ENCODE peak calls at places on chromosomes 3 and 15, in six cellular contexts. One of them, this sample, is unnamed.

GRCh38 chr3:65604863-65605526 is 433.7 kb downstream of the MAGI1 start:
- DNase-seq in astrocyte of the spinal cord: peak
- DNase-seq in CD8-positive, alpha-beta T cell: no peak
- DNase-seq in AG09309: peak
- DNase-seq in A549: no peak
- DNase-seq in NB4: no peak
- DNase-seq in this sample: peak

GRCh38 chr3:105752791-105753415 is 115.9 kb downstream of the CBLB start:
- DNase-seq in astrocyte of the spinal cord: peak
- DNase-seq in NB4: no peak
- DNase-seq in AG09309: no peak
- DNase-seq in CD8-positive, alpha-beta T cell: peak
- DNase-seq in A549: no peak
- DNase-seq in this sample: no peak

GRCh38 chr15:60376677-60377095 is 21.1 kb downstream of the ANXA2 start:
- DNase-seq in CD8-positive, alpha-beta T cell: no peak
- DNase-seq in astrocyte of the spinal cord: no peak
- DNase-seq in A549: peak
- DNase-seq in NB4: no peak
- DNase-seq in AG09309: no peak
- DNase-seq in this sample: peak

GRCh38 chr15:71651750-71652186 is 158.6 kb upstream of the NR2E3 start:
- DNase-seq in CD8-positive, alpha-beta T cell: no peak
- DNase-seq in astrocyte of the spinal cord: peak
- DNase-seq in A549: peak
- DNase-seq in NB4: peak
- DNase-seq in AG09309: peak
- DNase-seq in this sample: peak

GRCh38 chr3:42991369-42992315 is 12.5 kb downstream of the GASK1A start:
- DNase-seq in astrocyte of the spinal cord: no peak
- DNase-seq in A549: no peak
- DNase-seq in AG09309: no peak
- DNase-seq in CD8-positive, alpha-beta T cell: no peak
- DNase-seq in NB4: no peak
- DNase-seq in this sample: no peak

GRCh38 chr3:49785565-49786356 is 581 bp downstream of the IP6K1 start:
- DNase-seq in AG09309: no peak
- DNase-seq in NB4: peak
- DNase-seq in astrocyte of the spinal cord: peak
- DNase-seq in A549: no peak
- DNase-seq in CD8-positive, alpha-beta T cell: peak
- DNase-seq in this sample: no peak

GRCh38 chr15:99253381-99254090 is 2.3 kb downstream of the LRRC28 start:
- DNase-seq in astrocyte of the spinal cord: peak
- DNase-seq in A549: no peak
- DNase-seq in CD8-positive, alpha-beta T cell: no peak
- DNase-seq in AG09309: peak
- DNase-seq in NB4: no peak
- DNase-seq in this sample: peak

GRCh38 chr15:90570643-90571042 is 40.9 kb downstream of the CRTC3 start:
- DNase-seq in AG09309: no peak
- DNase-seq in A549: no peak
- DNase-seq in astrocyte of the spinal cord: no peak
- DNase-seq in CD8-positive, alpha-beta T cell: no peak
- DNase-seq in NB4: no peak
- DNase-seq in this sample: peak

GRCh38 chr3:32121137-32121536 is 14.7 kb downstream of the GPD1L start:
- DNase-seq in AG09309: no peak
- DNase-seq in astrocyte of the spinal cord: no peak
- DNase-seq in NB4: no peak
- DNase-seq in CD8-positive, alpha-beta T cell: no peak
- DNase-seq in A549: no peak
- DNase-seq in this sample: no peak

GRCh38 chr3:55951371-55951770 is 464.3 kb upstream of the WNT5A start:
- DNase-seq in A549: no peak
- DNase-seq in NB4: no peak
- DNase-seq in CD8-positive, alpha-beta T cell: no peak
- DNase-seq in AG09309: no peak
- DNase-seq in astrocyte of the spinal cord: no peak
- DNase-seq in this sample: no peak

GRCh38 chr3:65935724-65936123 is 103.0 kb downstream of the MAGI1 start:
- DNase-seq in AG09309: no peak
- DNase-seq in CD8-positive, alpha-beta T cell: no peak
- DNase-seq in A549: no peak
- DNase-seq in NB4: no peak
- DNase-seq in astrocyte of the spinal cord: no peak
- DNase-seq in this sample: no peak

GRCh38 chr3:117499189-117499870 is 789.8 kb downstream of the TUSC7 start:
- DNase-seq in A549: no peak
- DNase-seq in NB4: no peak
- DNase-seq in AG09309: no peak
- DNase-seq in astrocyte of the spinal cord: no peak
- DNase-seq in CD8-positive, alpha-beta T cell: no peak
- DNase-seq in this sample: no peak

DNA sequence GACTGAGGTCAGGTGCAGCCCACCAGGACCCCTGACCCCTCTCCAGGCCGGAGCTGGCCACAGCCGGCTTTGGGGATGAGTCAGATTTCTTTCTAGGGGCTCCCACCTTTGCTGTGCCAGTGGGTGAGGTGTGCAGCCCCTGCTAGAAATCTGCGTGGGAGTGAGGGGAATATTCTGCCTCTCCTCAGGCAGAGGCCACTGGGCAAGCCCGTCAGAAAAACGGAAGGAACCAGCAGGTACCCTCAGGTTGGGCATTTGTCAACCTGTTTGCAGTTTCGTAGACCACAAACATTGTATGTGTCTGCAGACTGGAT is 1.8 kb downstream of the CTDSPL start:
- DNase-seq in CD8-positive, alpha-beta T cell: no peak
- DNase-seq in astrocyte of the spinal cord: no peak
- DNase-seq in A549: no peak
- DNase-seq in AG09309: no peak
- DNase-seq in NB4: no peak
- DNase-seq in this sample: no peak
- H3K4me3 ChIP-seq in CD8-positive, alpha-beta T cell: no peak
- H3K4me3 ChIP-seq in astrocyte of the spinal cord: no peak
- H3K4me3 ChIP-seq in A549: no peak
- H3K4me3 ChIP-seq in AG09309: peak
- H3K4me3 ChIP-seq in NB4: no peak
- H3K4me3 ChIP-seq in this sample: peak

GRCh38 chr3:81760924-81761903 is at the start of gene GBE1:
- DNase-seq in NB4: peak
- DNase-seq in astrocyte of the spinal cord: peak
- DNase-seq in A549: peak
- DNase-seq in AG09309: peak
- DNase-seq in CD8-positive, alpha-beta T cell: peak
- DNase-seq in this sample: peak
- TF ChIP-seq CTCF in NB4: peak
- TF ChIP-seq CTCF in astrocyte of the spinal cord: peak
- TF ChIP-seq CTCF in A549: peak
- TF ChIP-seq CTCF in AG09309: peak
- TF ChIP-seq CTCF in CD8-positive, alpha-beta T cell: peak
- TF ChIP-seq CTCF in this sample: peak

DNA sequence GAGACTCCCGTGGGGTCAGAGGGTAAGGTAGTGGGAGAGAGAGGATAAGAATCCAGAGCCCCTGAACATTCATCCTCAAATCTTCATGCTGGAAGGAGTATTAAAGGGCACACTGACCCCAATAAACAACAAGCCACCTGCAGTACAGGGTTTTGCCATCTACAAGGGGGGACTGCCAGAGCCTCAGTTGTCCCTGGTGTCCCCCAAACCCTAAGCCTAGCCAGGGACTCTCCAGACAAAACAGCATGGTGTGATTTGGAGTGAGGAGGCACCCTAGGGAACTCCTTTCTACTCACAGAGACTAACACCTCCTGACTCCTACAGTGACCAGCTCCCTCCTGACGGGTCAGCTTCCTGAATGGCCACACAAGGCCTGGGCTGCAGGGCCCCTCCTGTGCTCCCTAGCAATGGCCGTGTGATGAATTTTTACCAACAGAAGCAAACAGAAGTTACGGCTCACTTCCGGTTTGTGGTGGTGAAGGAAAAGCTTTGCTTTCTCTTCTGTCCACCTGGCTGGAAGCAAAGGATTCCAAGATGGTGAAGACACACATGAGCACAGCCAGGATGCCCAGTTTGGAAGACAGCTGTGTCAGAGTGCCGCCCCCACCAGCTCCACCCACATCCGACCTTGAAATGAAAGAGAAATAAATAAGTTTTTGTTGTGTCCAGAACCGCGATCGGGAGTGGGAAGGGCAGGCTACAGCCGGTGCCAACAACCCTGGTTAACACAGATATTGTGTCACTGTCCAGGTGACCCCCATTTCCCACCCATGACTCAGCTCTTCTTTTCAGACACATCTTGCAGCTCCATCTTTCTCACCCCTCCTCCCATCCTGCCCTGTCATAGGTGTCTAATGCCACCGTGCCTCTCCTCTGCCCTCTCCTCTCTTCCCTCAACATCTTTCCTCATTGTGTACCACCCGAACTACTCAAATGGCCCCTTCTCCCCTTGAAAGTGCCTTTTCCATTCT is 69.6 kb upstream of the ATP13A3 start:
- DNase-seq in CD8-positive, alpha-beta T cell: no peak
- DNase-seq in astrocyte of the spinal cord: no peak
- DNase-seq in NB4: no peak
- DNase-seq in A549: peak
- DNase-seq in AG09309: no peak
- DNase-seq in this sample: no peak
- H3K4me3 ChIP-seq in CD8-positive, alpha-beta T cell: no peak
- H3K4me3 ChIP-seq in astrocyte of the spinal cord: no peak
- H3K4me3 ChIP-seq in NB4: peak
- H3K4me3 ChIP-seq in A549: peak
- H3K4me3 ChIP-seq in AG09309: no peak
- H3K4me3 ChIP-seq in this sample: no peak

DNA sequence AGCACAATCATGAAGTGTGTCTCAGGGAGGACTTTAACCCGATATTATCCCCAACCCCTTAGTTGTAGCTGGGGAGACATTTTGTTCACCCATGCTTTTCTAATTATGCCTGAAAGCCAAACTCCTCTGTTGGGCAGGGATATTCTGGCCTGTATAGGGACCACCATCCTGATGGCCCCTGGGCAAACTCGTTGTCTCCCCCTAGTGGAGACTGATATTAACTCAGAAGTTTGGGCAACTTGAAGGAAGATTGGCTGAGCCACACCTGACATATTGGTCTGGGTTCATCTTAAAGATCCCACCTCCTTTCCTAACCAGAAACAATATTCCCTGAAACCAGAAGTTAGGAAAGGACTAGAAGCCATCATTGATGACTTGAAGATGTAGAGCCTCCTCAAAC is 42.3 kb downstream of the TM4SF18 start:
- DNase-seq in NB4: peak
- DNase-seq in AG09309: no peak
- DNase-seq in astrocyte of the spinal cord: no peak
- DNase-seq in CD8-positive, alpha-beta T cell: no peak
- DNase-seq in A549: peak
- DNase-seq in this sample: no peak
- TF ChIP-seq CTCF in NB4: peak
- TF ChIP-seq CTCF in AG09309: peak
- TF ChIP-seq CTCF in astrocyte of the spinal cord: peak
- TF ChIP-seq CTCF in CD8-positive, alpha-beta T cell: peak
- TF ChIP-seq CTCF in A549: peak
- TF ChIP-seq CTCF in this sample: peak